ENCODE peak calls at places on chromosome 19, in seven cellular contexts. X is posterior cingulate gyrus; O is ecto neural progenitor cell; L is mesendoderm; C is central memory CD4-positive, alpha-beta T cell; J is Calu3; W is fibroblast of lung. V is an unnamed sample.

GRCh38 chr19:17125052-17125727 is 49.6 kb downstream of the MYO9B start:
- DNase-seq in L (no peak), W (peak), C (peak), J (no peak), O (no peak), X (no peak), V (peak)

GRCh38 chr19:35911790-35912189 is 3.7 kb upstream of the TYROBP start:
- DNase-seq in O (no peak), J (peak), X (peak), W (peak), L (no peak), C (no peak), V (no peak)

GRCh38 chr19:40519352-40520322 is 52.8 kb downstream of the SPTBN4 start:
- DNase-seq in J (peak), C (no peak), X (peak), L (peak), W (peak), O (peak), V (no peak)

GRCh38 chr19:58395220-58395978 is at the start of gene RNF225:
- DNase-seq in W (no peak), X (peak), C (no peak), L (peak), O (no peak), J (peak), V (no peak)

GRCh38 chr19:17321655-17322489 is 12.5 kb downstream of the DDA1 start:
- DNase-seq in O (no peak), J (no peak), X (no peak), W (no peak), L (no peak), C (no peak), V (no peak)

GRCh38 chr19:13553880-13554400 is 47.7 kb upstream of the CACNA1A start:
- DNase-seq in X (no peak), J (no peak), W (no peak), O (no peak), L (no peak), C (no peak), V (no peak)

GRCh38 chr19:41366089-41366488 is 2.1 kb upstream of the B9D2 start:
- DNase-seq in L (no peak), X (no peak), W (no peak), C (no peak), O (no peak), J (peak), V (no peak)

GRCh38 chr19:12703056-12703455 is 6.6 kb upstream of the FBXW9 start:
- DNase-seq in W (peak), L (peak), O (peak), C (no peak), X (no peak), J (no peak), V (no peak)